ENCODE peak calls at places on chromosomes 2 and 18, in five cellular contexts. F is stimulated activated CD8-positive, alpha-beta memory T cell treated with anti-CD3 and anti-CD28 coated beads, Interleukin-15, amount 100 ng/mL, for 24 hours; U is effector memory CD4-positive, alpha-beta T cell; A is heart left ventricle; C is activated naive CD4-positive, alpha-beta T cell treated with anti-CD3 and anti-CD28 coated beads, Interleukin-2, amount 50 U/mL, for 16 hours. E is an unnamed sample.

GRCh38 chr2:18684202-18685040 is 95.1 kb upstream of the NT5C1B start:
- DNase-seq in F (no peak), C (no peak), A (no peak), U (no peak), E (no peak)

GRCh38 chr2:196697825-196698224 is 58.3 kb downstream of the CCDC150 start:
- DNase-seq in A (no peak), U (no peak), F (no peak), C (no peak), E (no peak)

GRCh38 chr2:144659731-144660275 is 139.9 kb upstream of the ZEB2 start:
- DNase-seq in U (peak), F (no peak), C (no peak), A (peak), E (no peak)

GRCh38 chr18:24397131-24397693 is 412 bp downstream of the OSBPL1A start:
- DNase-seq in U (no peak), A (no peak), F (peak), C (peak), E (peak)

GRCh38 chr18:32470136-32470712 is 458 bp downstream of the GAREM1 start:
- DNase-seq in F (no peak), C (peak), A (peak), U (no peak), E (peak)

GRCh38 chr2:4973354-4973753 is 718.8 kb upstream of the SOX11 start:
- DNase-seq in U (no peak), A (no peak), C (no peak), F (no peak), E (no peak)

GRCh38 chr2:233026211-233026813 is 6.2 kb upstream of the NEU2 start:
- DNase-seq in U (no peak), F (no peak), C (no peak), A (no peak), E (no peak)

GRCh38 chr2:204452464-204453023 is 92.7 kb upstream of the PARD3B start:
- DNase-seq in C (no peak), F (no peak), A (peak), U (no peak), E (peak)

GRCh38 chr2:14451312-14451711 is 181.2 kb upstream of the LRATD1 start:
- DNase-seq in U (no peak), F (no peak), A (no peak), C (no peak), E (no peak)

GRCh38 chr2:182301093-182301492 is 125.7 kb downstream of the PDE1A start:
- DNase-seq in U (no peak), C (no peak), F (no peak), A (no peak), E (peak)

GRCh38 chr18:11149441-11150270 is at the start of gene PIEZO2:
- DNase-seq in U (no peak), A (peak), F (no peak), C (no peak), E (peak)

GRCh38 chr18:5903386-5903785 is 8.1 kb upstream of the TMEM200C start:
- DNase-seq in C (no peak), A (no peak), F (no peak), U (no peak), E (no peak)

GRCh38 chr2:203149194-203149593 is 89.6 kb upstream of the CYP20A1 start:
- DNase-seq in A (no peak), U (no peak), C (no peak), F (no peak), E (no peak)

GRCh38 chr2:151619337-151619989 is 114.8 kb downstream of the NEB start:
- DNase-seq in F (no peak), A (no peak), U (no peak), C (no peak), E (peak)

GRCh38 chr18:79609021-79609461 is 70.6 kb upstream of the CTDP1 start:
- DNase-seq in U (no peak), F (no peak), A (peak), C (no peak), E (no peak)

GRCh38 chr2:197297262-197297661 is 13.3 kb downstream of the ANKRD44 start:
- DNase-seq in C (no peak), A (no peak), F (no peak), U (no peak), E (no peak)

GRCh38 chr2:26591619-26592505 is 49.3 kb downstream of the CIB4 start:
- DNase-seq in F (no peak), U (no peak), A (no peak), C (no peak), E (no peak)

GRCh38 chr2:207970825-207971142 is 54.5 kb downstream of the PLEKHM3 start:
- DNase-seq in A (no peak), U (no peak), C (no peak), F (no peak), E (no peak)

GRCh38 chr2:127173073-127173472 is 47.0 kb downstream of the CYP27C1 start:
- DNase-seq in A (no peak), F (no peak), C (no peak), U (no peak), E (peak)

GRCh38 chr2:231483398-231484329 is 19.4 kb upstream of the NCL start:
- DNase-seq in A (peak), F (no peak), C (peak), U (peak), E (peak)

GRCh38 chr2:40034198-40034597 is 255.1 kb upstream of the THUMPD2 start:
- DNase-seq in F (no peak), C (no peak), U (no peak), A (no peak), E (peak)

GRCh38 chr2:99974275-99974674 is 168.1 kb downstream of the AFF3 start:
- DNase-seq in C (no peak), A (no peak), U (no peak), F (no peak), E (no peak)

GRCh38 chr2:44572196-44572900 is 210.6 kb downstream of the CAMKMT start:
- DNase-seq in U (no peak), A (no peak), F (no peak), C (no peak), E (no peak)

GRCh38 chr2:52877703-52878102 is 889.9 kb upstream of the CHAC2 start:
- DNase-seq in C (no peak), F (no peak), U (no peak), A (no peak), E (no peak)

GRCh38 chr2:36408198-36408703 is 52.7 kb downstream of the CRIM1 start:
- DNase-seq in C (no peak), F (no peak), A (no peak), U (no peak), E (peak)

GRCh38 chr18:50286391-50287027 is 983 bp downstream of the CXXC1 start:
- DNase-seq in A (peak), C (no peak), U (no peak), F (no peak), E (no peak)

GRCh38 chr2:173238385-173238784 is 116.3 kb upstream of the CDCA7 start:
- DNase-seq in C (no peak), U (no peak), A (no peak), F (no peak), E (no peak)

GRCh38 chr2:227890495-227891079 is 19.2 kb downstream of the DAW1 start:
- DNase-seq in C (no peak), F (no peak), U (no peak), A (no peak), E (peak)

GRCh38 chr18:72555101-72555500 is 11.0 kb upstream of the CBLN2 start:
- DNase-seq in U (no peak), F (no peak), C (no peak), A (no peak), E (no peak)

GRCh38 chr2:168571061-168571460 is 115.0 kb downstream of the CERS6 start:
- DNase-seq in U (no peak), A (no peak), C (no peak), F (no peak), E (peak)

GRCh38 chr18:37435150-37435872 is 130.3 kb downstream of the CELF4 start:
- DNase-seq in U (no peak), F (no peak), C (no peak), A (no peak), E (no peak)

GRCh38 chr2:3959372-3959771 is 256.0 kb downstream of the DCDC2C start:
- DNase-seq in F (no peak), C (no peak), U (no peak), A (no peak), E (peak)

GRCh38 chr2:215937190-215937589 is 76.2 kb downstream of the MREG start:
- DNase-seq in F (no peak), C (no peak), U (no peak), A (no peak), E (no peak)

GRCh38 chr18:50986360-50987087 is 18.7 kb downstream of the ELAC1 start:
- DNase-seq in A (no peak), C (no peak), U (no peak), F (no peak), E (no peak)

GRCh38 chr2:234611209-234611608 is 114.3 kb upstream of the ARL4C start:
- DNase-seq in F (no peak), U (no peak), C (no peak), A (no peak), E (no peak)

GRCh38 chr2:163407296-163407695 is 328.5 kb downstream of the FIGN start:
- DNase-seq in A (no peak), U (no peak), C (no peak), F (no peak), E (no peak)

GRCh38 chr18:45731706-45732105 is 7.7 kb downstream of the SLC14A1 start:
- DNase-seq in U (no peak), A (no peak), C (no peak), F (no peak), E (no peak)

GRCh38 chr2:216017365-216017764 is 4.0 kb upstream of the MREG start:
- DNase-seq in C (no peak), F (no peak), U (no peak), A (no peak), E (no peak)

GRCh38 chr2:205688417-205689200 is 6.3 kb downstream of the NRP2 start:
- DNase-seq in C (no peak), F (no peak), A (no peak), U (no peak), E (peak)

E was measured in endothelial cell of umbilical vein.